ENCODE peak calls at places on chromosomes 6 and 20, in four cellular contexts. J is heart left ventricle; K is left ventricle myocardium inferior; D is naive thymus-derived CD4-positive, alpha-beta T cell. M is an unnamed sample. For H3K4me1, the result is how much of the 10 kb centered on the place peaks cover.

GRCh38 chr20:34240698-34241615 is at the start of gene ASIP:
- DNase-seq in J (no peak), K (no peak), D (peak), M (no peak)

GRCh38 chr6:170129691-170130171 is 161.1 kb downstream of the DLL1 start:
- DNase-seq in J (peak), K (peak), D (no peak), M (peak)

GRCh38 chr6:490251-491037 is 98.9 kb downstream of the IRF4 start:
- DNase-seq in J (no peak), K (no peak), D (no peak), M (no peak)

GRCh38 chr6:83815631-83816030 is 37.5 kb upstream of the RIPPLY2 start:
- DNase-seq in J (no peak), K (no peak), D (no peak), M (no peak)

GRCh38 chr6:24060982-24061754 is 64.8 kb upstream of the NRSN1 start:
- DNase-seq in J (no peak), K (no peak), D (no peak), M (no peak)

GRCh38 chr6:53426544-53427270 is 78.0 kb upstream of the ELOVL5 start:
- DNase-seq in J (no peak), K (no peak), D (no peak), M (no peak)

GRCh38 chr6:68958327-68958726 is 323.2 kb downstream of the ADGRB3 start:
- DNase-seq in J (no peak), K (no peak), D (no peak), M (no peak)

GRCh38 chr20:51193066-51193772 is 170.3 kb upstream of the KCNG1 start:
- DNase-seq in J (no peak), K (no peak), D (no peak), M (no peak)

GRCh38 chr20:49344975-49345374 is 67.1 kb upstream of the ZNFX1 start:
- DNase-seq in J (peak), K (peak), D (no peak), M (peak)

DNA sequence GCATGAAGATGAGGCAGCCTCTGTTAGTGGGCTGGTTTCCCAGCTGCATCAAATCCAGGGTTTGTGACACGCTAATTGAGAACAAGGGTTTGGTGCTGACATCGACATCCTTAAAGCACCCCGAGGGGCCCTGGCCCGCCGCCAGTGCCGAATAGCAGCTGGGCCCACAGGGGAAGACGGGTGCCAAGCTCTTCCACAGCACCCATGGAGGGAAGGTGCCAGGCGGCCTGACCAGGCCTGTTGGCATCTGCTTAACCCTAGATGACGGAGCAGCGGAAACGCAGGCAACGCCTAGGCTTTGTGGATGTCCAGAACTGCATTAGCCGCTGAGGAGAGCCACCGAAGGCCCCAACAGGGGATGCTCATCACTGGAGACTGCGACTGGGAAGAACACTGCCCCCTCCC is 16.0 kb downstream of the UQCC2 start:
- DNase-seq in J (no peak), K (no peak), D (no peak), M (no peak)
- H3K4me1 ChIP-seq in J (half or more), K (half or more), D (half or more), M (under half)

GRCh38 chr6:132512342-132512637 is 626 bp downstream of the STX7 start:
- DNase-seq in J (no peak), K (no peak), D (no peak), M (no peak)

GRCh38 chr6:132511836-132512230 is 1.1 kb downstream of the STX7 start:
- DNase-seq in J (no peak), K (no peak), D (no peak), M (no peak)

GRCh38 chr6:132512638-132513632 is at the start of gene STX7:
- DNase-seq in J (peak), K (peak), D (peak), M (peak)

GRCh38 chr6:132515386-132515785 is 2.5 kb upstream of the STX7 start:
- DNase-seq in J (no peak), K (no peak), D (no peak), M (no peak)

DNA sequence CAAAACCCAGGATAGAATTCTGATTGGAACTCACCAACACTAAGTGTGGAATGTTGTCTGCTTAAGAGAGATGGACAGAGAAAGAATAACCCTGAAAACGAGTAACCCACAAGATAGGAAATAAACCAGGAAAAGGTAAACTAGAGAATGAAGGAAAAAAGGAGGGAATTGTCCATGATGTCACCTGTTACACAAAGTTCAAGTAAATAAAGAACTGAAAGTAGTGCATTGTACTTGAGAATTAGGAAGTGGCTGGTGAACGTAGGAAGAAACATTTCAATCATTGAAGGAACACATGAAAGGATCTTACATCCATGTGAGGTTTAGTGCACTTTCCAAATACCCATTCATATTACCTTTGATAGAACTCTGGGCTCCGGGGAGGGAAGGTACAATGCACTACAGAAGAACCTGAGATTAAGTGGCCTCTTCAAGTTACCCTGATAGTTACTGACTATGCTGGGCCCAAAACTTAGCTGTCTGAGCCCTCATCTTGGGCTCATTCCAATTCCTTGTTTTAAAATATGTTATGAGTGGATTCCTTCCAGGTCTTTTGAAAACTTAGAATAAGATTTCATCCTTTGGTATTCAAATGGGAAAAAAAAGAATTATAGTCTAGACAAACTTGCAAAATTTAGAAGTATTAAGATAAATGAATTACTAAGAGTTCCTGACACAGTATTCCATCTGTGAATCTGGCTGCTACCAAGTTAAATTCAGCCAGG is 1.1 kb upstream of the STX7 start:
- DNase-seq in J (no peak), K (no peak), D (no peak), M (no peak)
- H3K4me3 ChIP-seq in J (peak), K (peak), D (no peak), M (no peak)

GRCh38 chr6:38141045-38141444 is 321.5 kb downstream of the ZFAND3 start:
- DNase-seq in J (no peak), K (no peak), D (no peak), M (no peak)
- H3K4me1 ChIP-seq in J (under half), K (under half), D (under half), M (under half)

GRCh38 chr6:158667360-158667981 is 17.6 kb downstream of the SYTL3 start:
- DNase-seq in J (no peak), K (no peak), D (no peak), M (no peak)
- H3K4me3 ChIP-seq in J (no peak), K (no peak), D (no peak), M (no peak)